ENCODE peak calls at places on chromosomes 2 and 18, in nine cellular contexts. V is NAMALWA; R is NCI-H460; Y is NCI-H526 treated with DMSO at 0.1 percent for 48 hours; J is lung; Z is stimulated activated CD8-positive, alpha-beta memory T cell treated with anti-CD3 and anti-CD28 coated beads, Interleukin-7, amount 100 ng/mL, for 1 hour; U is frontal cortex; C is NCI-H2107; E is Kasumi-1. Q is an unnamed sample.

GRCh38 chr2:81767173-81767720 is 1462.7 kb upstream of the LRRTM1 start:
- DNase-seq in U (no peak), Y (no peak), C (no peak), J (no peak), Z (no peak), V (no peak), R (no peak), E (no peak), Q (no peak)

GRCh38 chr18:77157312-77157711 is 24.7 kb upstream of the MBP start:
- DNase-seq in R (no peak), Z (no peak), C (no peak), U (no peak), V (no peak), E (no peak), Y (no peak), J (no peak), Q (no peak)

GRCh38 chr18:12907258-12907925 is 23.4 kb upstream of the PTPN2 start:
- DNase-seq in U (no peak), E (no peak), J (no peak), Z (no peak), Y (no peak), V (no peak), C (no peak), R (no peak), Q (no peak)

GRCh38 chr2:28080911-28081310 is 190.4 kb downstream of the BABAM2 start:
- DNase-seq in U (no peak), Z (no peak), V (no peak), Y (no peak), J (no peak), R (no peak), E (peak; percentile 27), C (no peak), Q (no peak)

GRCh38 chr2:217086038-217086522 is 226.2 kb upstream of the TNP1 start:
- DNase-seq in E (no peak), V (no peak), U (no peak), Z (no peak), R (no peak), J (no peak), C (no peak), Y (no peak), Q (no peak)

GRCh38 chr2:120863661-120864320 is 128.1 kb downstream of the GLI2 start:
- DNase-seq in Z (no peak), J (no peak), C (no peak), U (no peak), E (no peak), R (peak; percentile 76), V (no peak), Y (no peak), Q (no peak)

GRCh38 chr2:639703-640102 is 37.5 kb downstream of the TMEM18 start:
- DNase-seq in Z (no peak), Y (no peak), J (peak; percentile 22), R (no peak), U (no peak), E (no peak), C (no peak), V (no peak), Q (no peak)

GRCh38 chr2:2024751-2025481 is 280.6 kb upstream of the PXDN start:
- DNase-seq in R (no peak), V (no peak), Z (no peak), J (no peak), C (no peak), E (no peak), Y (no peak), U (no peak), Q (no peak)

GRCh38 chr18:52348209-52348608 is 8.2 kb downstream of the DCC start:
- DNase-seq in U (no peak), E (peak; percentile 11), C (no peak), Y (no peak), J (no peak), Z (no peak), R (peak; percentile 25), V (peak; percentile 66), Q (no peak)

GRCh38 chr2:146523218-146523617 is 1321.6 kb upstream of the ACVR2A start:
- DNase-seq in R (peak; percentile 6), J (no peak), U (no peak), Y (peak; percentile 9), E (peak; percentile 82), Z (no peak), V (peak; percentile 36), C (no peak), Q (no peak)